ENCODE peak calls at places on chromosomes 2 and 18, in ten cellular contexts. T is SJSA1; J is neural progenitor cell; U is amniotic epithelial cell; H is omental fat pad; N is stimulated activated CD4-positive, alpha-beta T cell treated with anti-CD3 and anti-CD28 coated beads, Interleukin-15, amount 100 ng/mL, for 24 hours; X is stimulated activated CD8-positive, alpha-beta memory T cell treated with anti-CD3 and anti-CD28 coated beads, Interleukin-4, amount 100 ng/mL, for 24 hours; I is anterior cingulate cortex; S is Peyer's patch; R is activated CD4-positive, alpha-beta T cell treated with anti-CD3 and anti-CD28 coated beads for 36 hours. V is an unnamed sample.

GRCh38 chr18:23257686-23258565 is 122.6 kb downstream of the CABLES1 start:
- DNase-seq in H (no peak), J (no peak), N (no peak), I (no peak), U (peak), T (no peak), X (no peak), S (no peak), R (peak), V (peak)

GRCh38 chr2:178084273-178084672 is 11.7 kb upstream of the PDE11A start:
- DNase-seq in S (no peak), N (no peak), I (no peak), H (no peak), T (no peak), J (no peak), X (no peak), R (no peak), U (peak), V (no peak)

GRCh38 chr2:205754924-205755321 is 72.6 kb downstream of the NRP2 start:
- DNase-seq in X (no peak), S (peak), J (peak), U (peak), I (no peak), R (no peak), T (peak), H (no peak), N (no peak), V (peak)

GRCh38 chr2:25606892-25607291 is 66.5 kb downstream of the DTNB start:
- DNase-seq in I (no peak), T (no peak), J (peak), N (peak), U (peak), H (no peak), R (no peak), S (peak), X (no peak), V (peak)

GRCh38 chr2:48248251-48248933 is 281.6 kb upstream of the STON1 start:
- DNase-seq in U (peak), S (no peak), N (peak), X (no peak), H (no peak), I (no peak), R (peak), J (no peak), T (peak), V (peak)

GRCh38 chr18:35172009-35172408 is 68.8 kb upstream of the ZNF397 start:
- DNase-seq in J (no peak), H (no peak), N (no peak), R (no peak), X (no peak), I (no peak), T (no peak), U (no peak), S (no peak), V (no peak)

GRCh38 chr18:48979944-48980890 is 29.5 kb upstream of the SMAD7 start:
- DNase-seq in J (no peak), I (no peak), R (no peak), H (no peak), U (peak), T (no peak), X (no peak), S (peak), N (no peak), V (peak)

GRCh38 chr2:58734365-58734764 is 493.2 kb upstream of the FANCL start:
- DNase-seq in I (no peak), J (no peak), R (no peak), H (no peak), S (no peak), T (no peak), X (no peak), N (no peak), U (peak), V (peak)

GRCh38 chr2:105961599-105962146 is 217.0 kb downstream of the NCK2 start:
- DNase-seq in H (no peak), R (no peak), T (no peak), U (no peak), I (no peak), X (no peak), N (no peak), S (no peak), J (no peak), V (no peak)

GRCh38 chr2:50902365-50902764 is 129.6 kb downstream of the NRXN1 start:
- DNase-seq in N (no peak), T (no peak), H (no peak), X (no peak), J (no peak), U (no peak), R (no peak), I (no peak), S (no peak), V (no peak)

GRCh38 chr2:8146329-8147048 is 535.4 kb upstream of the ID2 start:
- DNase-seq in I (no peak), H (no peak), U (no peak), S (peak), N (no peak), R (no peak), J (no peak), X (no peak), T (no peak), V (no peak)

GRCh38 chr18:79944126-79944731 is 7.2 kb downstream of the SLC66A2 start:
- DNase-seq in X (no peak), T (peak), U (peak), I (no peak), H (peak), S (peak), R (peak), J (no peak), N (peak), V (no peak)

GRCh38 chr2:164599954-164600589 is 21.2 kb downstream of the GRB14 start:
- DNase-seq in J (peak), R (peak), I (no peak), X (no peak), T (peak), S (peak), H (no peak), N (peak), U (peak), V (peak)

GRCh38 chr2:216775043-216775453 is 79.7 kb upstream of the IGFBP5 start:
- DNase-seq in J (no peak), U (peak), S (no peak), X (no peak), R (no peak), N (no peak), T (peak), I (no peak), H (no peak), V (peak)

GRCh38 chr2:42953216-42953615 is 160.8 kb upstream of the HAAO start:
- DNase-seq in I (no peak), U (no peak), H (no peak), J (no peak), N (no peak), T (no peak), X (no peak), S (no peak), R (no peak), V (no peak)

GRCh38 chr2:65450395-65450794 is 18.0 kb upstream of the SPRED2 start:
- DNase-seq in X (no peak), U (no peak), S (no peak), R (no peak), N (no peak), I (no peak), H (no peak), J (no peak), T (no peak), V (no peak)

GRCh38 chr2:102021776-102022175 is 30.0 kb downstream of the IL1R2 start:
- DNase-seq in I (no peak), S (no peak), H (no peak), R (no peak), X (no peak), J (no peak), T (no peak), N (no peak), U (peak), V (no peak)

GRCh38 chr2:2542966-2543555 is 212.0 kb upstream of the MYT1L start:
- DNase-seq in N (no peak), I (no peak), U (no peak), T (no peak), S (no peak), R (no peak), X (no peak), H (no peak), J (peak), V (no peak)

GRCh38 chr2:158255257-158255656 is 153.6 kb downstream of the UPP2 start:
- DNase-seq in I (no peak), T (no peak), U (no peak), X (no peak), R (no peak), S (no peak), J (no peak), H (no peak), N (no peak), V (no peak)

GRCh38 chr2:84297155-84297554 is 161.9 kb downstream of the SUCLG1 start:
- DNase-seq in S (peak), X (no peak), N (no peak), I (no peak), R (no peak), H (no peak), U (no peak), T (peak), J (no peak), V (no peak)

GRCh38 chr18:52791321-52791720 is 451.3 kb downstream of the DCC start:
- DNase-seq in U (no peak), R (no peak), S (no peak), H (no peak), J (no peak), T (no peak), I (no peak), X (no peak), N (no peak), V (no peak)

GRCh38 chr18:7633171-7633570 is 66.1 kb downstream of the PTPRM start:
- DNase-seq in N (no peak), R (no peak), J (no peak), T (no peak), S (no peak), I (no peak), X (no peak), U (peak), H (no peak), V (no peak)

GRCh38 chr18:41745166-41746049 is 209.6 kb upstream of the PIK3C3 start:
- DNase-seq in T (no peak), I (peak), H (no peak), J (peak), X (no peak), N (peak), U (peak), S (no peak), R (peak), V (peak)

GRCh38 chr18:73791081-73791480 is 356.6 kb downstream of the FBXO15 start:
- DNase-seq in I (no peak), N (no peak), X (no peak), U (no peak), R (no peak), T (no peak), S (no peak), J (no peak), H (no peak), V (peak)

GRCh38 chr2:25054720-25055119 is 12.8 kb downstream of the EFR3B start:
- DNase-seq in U (peak), N (no peak), J (no peak), T (no peak), H (no peak), I (no peak), X (no peak), S (no peak), R (no peak), V (peak)

GRCh38 chr18:76459687-76460350 is 35.2 kb downstream of the ZNF516 start:
- DNase-seq in H (no peak), T (peak), S (peak), I (no peak), R (no peak), N (no peak), X (no peak), U (peak), J (no peak), V (peak)

GRCh38 chr2:231297108-231297908 is 98.2 kb upstream of the B3GNT7 start:
- DNase-seq in N (peak), T (peak), I (peak), S (peak), R (peak), X (no peak), H (no peak), J (peak), U (peak), V (peak)

GRCh38 chr2:95052804-95053535 is 27.5 kb downstream of the MAL start:
- DNase-seq in I (no peak), J (no peak), N (no peak), R (no peak), H (no peak), U (no peak), T (no peak), X (no peak), S (no peak), V (no peak)

GRCh38 chr2:63053235-63053888 is 2.7 kb downstream of the OTX1 start:
- DNase-seq in R (peak), T (no peak), J (peak), I (no peak), S (no peak), H (no peak), N (peak), X (no peak), U (no peak), V (no peak)

V was measured in IMR-90.